ENCODE peak calls at places on chromosomes 4 and X, in eight cellular contexts. N is right atrium auricular region, R is ovary, F is SK-N-SH, T is left ventricle myocardium inferior, Z is K562, I is PC-3, B is OCI-LY7. G is an unnamed sample.

GRCh38 chrX:28613558-28613957 is 26.3 kb downstream of the IL1RAPL1 start:
- DNase-seq in I (no peak), T (no peak), F (no peak), R (no peak), B (no peak), N (no peak), Z (no peak), G (no peak)

GRCh38 chr4:165301833-165302232 is 25.6 kb upstream of the MSMO1 start:
- DNase-seq in Z (no peak), F (no peak), I (no peak), N (no peak), B (no peak), T (no peak), R (no peak), G (no peak)

GRCh38 chr4:108917255-108917654 is 154.4 kb upstream of the ETNPPL start:
- DNase-seq in F (no peak), N (no peak), Z (no peak), B (no peak), T (no peak), I (no peak), R (no peak), G (no peak)

GRCh38 chrX:58025979-58026378 is 115.7 kb upstream of the ZXDA start:
- DNase-seq in Z (peak; percentile 24), B (peak; percentile 59), I (peak; percentile 51), N (no peak), T (no peak), R (no peak), F (peak; percentile 20), G (no peak)

GRCh38 chrX:134365923-134366322 is 94.0 kb upstream of the HPRT1 start:
- DNase-seq in N (no peak), I (peak; percentile 68), R (no peak), F (no peak), Z (no peak), T (no peak), B (no peak), G (no peak)

GRCh38 chrX:140507982-140508305 is 3.1 kb upstream of the SOX3 start:
- DNase-seq in F (peak; percentile 24), N (no peak), Z (no peak), R (no peak), T (no peak), I (peak; percentile 68), B (no peak), G (no peak)

GRCh38 chrX:149221246-149221645 is 283.9 kb downstream of the IDS start:
- DNase-seq in N (no peak), R (no peak), T (no peak), Z (no peak), I (no peak), B (no peak), F (no peak), G (no peak)

GRCh38 chr4:39591290-39591689 is 47.4 kb downstream of the SMIM14 start:
- DNase-seq in N (no peak), Z (peak; percentile 30), F (no peak), R (no peak), I (peak; percentile 72), B (peak; percentile 49), T (no peak), G (no peak)

GRCh38 chrX:68146054-68146453 is 287.2 kb downstream of the OPHN1 start:
- DNase-seq in N (no peak), R (no peak), I (peak; percentile 47), T (no peak), Z (peak; percentile 34), F (peak; percentile 12), B (peak; percentile 2), G (no peak)

GRCh38 chr4:150578745-150579470 is 3.0 kb upstream of the MAB21L2 start:
- DNase-seq in N (no peak), I (no peak), R (no peak), Z (no peak), F (no peak), T (no peak), B (no peak), G (no peak)

DNA sequence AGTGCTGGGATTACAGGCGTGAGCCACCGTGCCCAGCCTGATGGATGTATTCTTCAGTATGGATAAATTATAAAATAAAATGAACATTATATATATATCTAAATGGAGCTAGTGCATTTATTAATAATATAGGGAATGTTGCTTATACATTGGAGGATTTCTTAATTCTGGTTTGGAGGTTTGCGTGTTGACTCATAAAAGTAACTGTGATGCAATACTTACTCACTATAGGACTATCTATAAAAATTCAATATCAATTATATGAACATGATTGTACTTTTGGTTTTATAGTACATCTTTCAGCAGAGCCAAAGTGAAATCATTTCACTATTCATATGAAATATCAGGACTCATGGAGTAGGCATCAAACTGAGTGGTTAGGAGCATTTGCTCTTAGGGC is 3.2 kb upstream of the AREG start:
- DNase-seq in B (no peak), T (no peak), Z (no peak), F (no peak), N (no peak), R (no peak), I (peak; percentile 69), G (no peak)
- H3K27ac ChIP-seq in B (no peak overlapping the region), T (no peak overlapping the region), Z (no peak overlapping the region), F (no peak overlapping the region), N (no peak overlapping the region), R (no peak overlapping the region), I (peak overlapping the region; percentile 62), G (no peak overlapping the region)

GRCh38 chr4:185532795-185533324 is 2.4 kb downstream of the PDLIM3 start:
- DNase-seq in N (no peak), Z (no peak), B (no peak), T (no peak), I (no peak), R (no peak), F (no peak), G (no peak)
- H3K4me3 ChIP-seq in N (peak overlapping the region; percentile 83), Z (no peak overlapping the region), B (no peak overlapping the region), T (peak overlapping the region; percentile 86), I (no peak overlapping the region), R (peak overlapping the region; percentile 12), F (no peak overlapping the region), G (peak overlapping the region; percentile 88)

GRCh38 chrX:31200430-31200829 is 128.6 kb upstream of the FTHL17 start:
- DNase-seq in N (no peak), R (no peak), I (no peak), B (no peak), F (no peak), Z (no peak), T (no peak), G (no peak)

GRCh38 chrX:31201503-31201902 is 129.7 kb upstream of the FTHL17 start:
- DNase-seq in I (no peak), B (no peak), N (no peak), R (no peak), F (no peak), T (no peak), Z (no peak), G (no peak)

GRCh38 chrX:31199770-31200114 is 127.9 kb upstream of the FTHL17 start:
- DNase-seq in I (no peak), R (no peak), B (no peak), F (no peak), N (no peak), T (no peak), Z (no peak), G (no peak)

GRCh38 chrX:31199051-31199769 is 127.4 kb upstream of the FTHL17 start:
- DNase-seq in I (no peak), B (no peak), T (no peak), N (no peak), Z (no peak), R (no peak), F (no peak), G (no peak)
- H3K27ac ChIP-seq in I (no peak overlapping the region), B (no peak overlapping the region), T (no peak overlapping the region), N (no peak overlapping the region), Z (no peak overlapping the region), R (no peak overlapping the region), F (no peak overlapping the region), G (no peak overlapping the region)

GRCh38 chr4:76305033-76305687 is 1.4 kb upstream of the STBD1 start:
- DNase-seq in B (no peak), F (no peak), I (no peak), N (no peak), T (no peak), R (no peak), Z (no peak), G (no peak)

GRCh38 chr4:76307670-76308014 is 1.1 kb downstream of the STBD1 start:
- DNase-seq in B (no peak), R (peak; percentile 12), I (no peak), N (no peak), Z (no peak), T (peak; percentile 51), F (peak; percentile 68), G (no peak)

GRCh38 chr4:76308548-76308947 is 2.0 kb downstream of the STBD1 start:
- DNase-seq in F (peak; percentile 28), N (peak; percentile 83), I (no peak), T (peak; percentile 74), Z (peak; percentile 71), R (peak; percentile 29), B (no peak), G (no peak)

GRCh38 chr4:76306882-76307669 is 543 bp downstream of the STBD1 start:
- DNase-seq in I (peak; percentile 49), Z (no peak), B (no peak), R (peak; percentile 60), F (peak; percentile 77), N (peak; percentile 74), T (peak; percentile 69), G (no peak)

DNA sequence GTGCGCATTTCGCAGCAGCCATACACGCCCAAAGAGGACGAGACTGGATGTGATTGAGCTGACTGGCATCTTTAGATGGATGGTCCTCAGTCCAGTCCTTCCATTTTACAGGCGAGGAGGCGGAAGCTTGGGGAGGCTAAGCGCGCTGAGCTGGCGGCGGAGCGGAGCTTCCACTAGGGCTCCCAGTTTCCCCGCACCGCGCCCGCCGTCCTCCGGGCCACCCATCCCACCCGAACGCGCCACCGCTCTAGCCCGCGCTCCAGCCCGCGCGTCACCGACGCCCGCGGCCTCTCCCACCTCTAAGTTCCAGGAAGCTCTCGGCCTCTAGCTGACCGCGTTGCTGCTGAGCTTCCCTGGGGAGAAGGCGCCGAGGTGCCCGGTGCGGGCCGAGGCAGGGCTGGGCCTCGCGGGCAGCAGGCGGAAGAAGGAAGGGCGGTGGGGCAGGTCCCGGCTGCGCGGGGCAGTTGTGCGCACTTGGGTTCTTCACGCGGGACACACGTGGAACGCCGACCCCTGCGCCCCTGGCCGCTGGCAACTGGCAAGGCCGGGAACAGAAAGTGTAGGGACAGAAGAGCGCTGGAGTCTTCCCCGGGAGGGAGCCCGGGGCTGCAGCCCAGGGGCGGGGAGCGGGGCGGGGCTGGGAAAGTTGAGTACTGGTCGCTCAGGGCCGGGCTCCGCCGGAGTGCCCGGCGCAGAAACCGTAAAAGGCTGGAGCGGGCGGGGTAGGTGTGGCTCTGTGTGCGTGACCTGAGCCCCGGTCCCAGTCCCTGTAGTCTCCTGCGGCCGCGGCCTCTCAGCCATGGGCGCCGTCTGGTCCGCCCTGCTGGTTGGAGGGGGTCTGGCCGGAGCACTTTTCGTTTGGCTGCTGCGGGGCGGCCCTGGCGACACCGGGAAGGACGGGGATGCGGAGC is at the start of gene STBD1:
- DNase-seq in R (peak; percentile 74), I (peak; percentile 71), Z (peak; percentile 46), T (peak; percentile 85), N (no peak), F (peak; percentile 86), B (no peak), G (peak; percentile 48)
- H3K4me3 ChIP-seq in R (peak within 1 kb of the TSS; percentile 58), I (peak within 1 kb of the TSS; percentile 99), Z (peak within 1 kb of the TSS; percentile 41), T (peak within 1 kb of the TSS; percentile 83), N (peak within 1 kb of the TSS; percentile 54), F (peak within 1 kb of the TSS; percentile 92), B (no peak within 1 kb of the TSS), G (peak within 1 kb of the TSS; percentile 94)